ENCODE peak calls at places on chromosomes 5 and 9, in four cellular contexts. One of them, this sample, is unnamed.

GRCh38 chr5:131530706-131531331 is 104.2 kb downstream of the RAPGEF6 start:
- DNase-seq in activated effector memory CD4-positive, alpha-beta T cell treated with anti-CD3 and anti-CD28 coated beads, Interleukin-2, amount 50 U/mL, for 16 hours: no peak
- DNase-seq in CD8-positive, alpha-beta T cell: no peak
- DNase-seq in SK-MEL-5: peak
- DNase-seq in this sample: no peak

GRCh38 chr9:86093788-86094555 is 5.4 kb downstream of the GOLM1 start:
- DNase-seq in CD8-positive, alpha-beta T cell: no peak
- DNase-seq in activated effector memory CD4-positive, alpha-beta T cell treated with anti-CD3 and anti-CD28 coated beads, Interleukin-2, amount 50 U/mL, for 16 hours: no peak
- DNase-seq in SK-MEL-5: no peak
- DNase-seq in this sample: peak

GRCh38 chr9:37732952-37733351 is 20.7 kb upstream of the TRMT10B start:
- DNase-seq in CD8-positive, alpha-beta T cell: no peak
- DNase-seq in SK-MEL-5: no peak
- DNase-seq in activated effector memory CD4-positive, alpha-beta T cell treated with anti-CD3 and anti-CD28 coated beads, Interleukin-2, amount 50 U/mL, for 16 hours: no peak
- DNase-seq in this sample: no peak

GRCh38 chr5:149170292-149170691 is 29.0 kb downstream of the ABLIM3 start:
- DNase-seq in CD8-positive, alpha-beta T cell: no peak
- DNase-seq in activated effector memory CD4-positive, alpha-beta T cell treated with anti-CD3 and anti-CD28 coated beads, Interleukin-2, amount 50 U/mL, for 16 hours: no peak
- DNase-seq in SK-MEL-5: no peak
- DNase-seq in this sample: no peak

GRCh38 chr9:976258-976804 is at the start of gene DMRT3:
- DNase-seq in SK-MEL-5: no peak
- DNase-seq in activated effector memory CD4-positive, alpha-beta T cell treated with anti-CD3 and anti-CD28 coated beads, Interleukin-2, amount 50 U/mL, for 16 hours: no peak
- DNase-seq in CD8-positive, alpha-beta T cell: no peak
- DNase-seq in this sample: peak

GRCh38 chr5:111853748-111854147 is 96.8 kb upstream of the NREP start:
- DNase-seq in CD8-positive, alpha-beta T cell: no peak
- DNase-seq in SK-MEL-5: peak
- DNase-seq in activated effector memory CD4-positive, alpha-beta T cell treated with anti-CD3 and anti-CD28 coated beads, Interleukin-2, amount 50 U/mL, for 16 hours: no peak
- DNase-seq in this sample: no peak

GRCh38 chr5:61450170-61450815 is 118.2 kb downstream of the ZSWIM6 start:
- DNase-seq in activated effector memory CD4-positive, alpha-beta T cell treated with anti-CD3 and anti-CD28 coated beads, Interleukin-2, amount 50 U/mL, for 16 hours: no peak
- DNase-seq in SK-MEL-5: peak
- DNase-seq in CD8-positive, alpha-beta T cell: no peak
- DNase-seq in this sample: peak

GRCh38 chr9:20898885-20899554 is 132.4 kb downstream of the HACD4 start:
- DNase-seq in CD8-positive, alpha-beta T cell: no peak
- DNase-seq in activated effector memory CD4-positive, alpha-beta T cell treated with anti-CD3 and anti-CD28 coated beads, Interleukin-2, amount 50 U/mL, for 16 hours: no peak
- DNase-seq in SK-MEL-5: no peak
- DNase-seq in this sample: peak

GRCh38 chr9:94864183-94864582 is 137.7 kb downstream of the AOPEP start:
- DNase-seq in CD8-positive, alpha-beta T cell: no peak
- DNase-seq in activated effector memory CD4-positive, alpha-beta T cell treated with anti-CD3 and anti-CD28 coated beads, Interleukin-2, amount 50 U/mL, for 16 hours: no peak
- DNase-seq in SK-MEL-5: no peak
- DNase-seq in this sample: no peak

GRCh38 chr9:106859957-106860715 is 2.8 kb upstream of the ZNF462 start:
- DNase-seq in SK-MEL-5: no peak
- DNase-seq in CD8-positive, alpha-beta T cell: no peak
- DNase-seq in activated effector memory CD4-positive, alpha-beta T cell treated with anti-CD3 and anti-CD28 coated beads, Interleukin-2, amount 50 U/mL, for 16 hours: no peak
- DNase-seq in this sample: peak

GRCh38 chr5:174159327-174160247 is 114.1 kb downstream of the NSG2 start:
- DNase-seq in SK-MEL-5: no peak
- DNase-seq in activated effector memory CD4-positive, alpha-beta T cell treated with anti-CD3 and anti-CD28 coated beads, Interleukin-2, amount 50 U/mL, for 16 hours: no peak
- DNase-seq in CD8-positive, alpha-beta T cell: no peak
- DNase-seq in this sample: peak

GRCh38 chr9:76716270-76716669 is 48.0 kb upstream of the PCA3 start:
- DNase-seq in SK-MEL-5: peak
- DNase-seq in activated effector memory CD4-positive, alpha-beta T cell treated with anti-CD3 and anti-CD28 coated beads, Interleukin-2, amount 50 U/mL, for 16 hours: no peak
- DNase-seq in CD8-positive, alpha-beta T cell: no peak
- DNase-seq in this sample: no peak

GRCh38 chr9:87662808-87663528 is 63.0 kb upstream of the CTSL start:
- DNase-seq in SK-MEL-5: peak
- DNase-seq in CD8-positive, alpha-beta T cell: no peak
- DNase-seq in activated effector memory CD4-positive, alpha-beta T cell treated with anti-CD3 and anti-CD28 coated beads, Interleukin-2, amount 50 U/mL, for 16 hours: peak
- DNase-seq in this sample: peak

GRCh38 chr9:73715591-73715990 is 563.9 kb downstream of the ANXA1 start:
- DNase-seq in CD8-positive, alpha-beta T cell: no peak
- DNase-seq in activated effector memory CD4-positive, alpha-beta T cell treated with anti-CD3 and anti-CD28 coated beads, Interleukin-2, amount 50 U/mL, for 16 hours: no peak
- DNase-seq in SK-MEL-5: no peak
- DNase-seq in this sample: no peak

GRCh38 chr5:154273028-154273617 is 82.6 kb downstream of the GALNT10 start:
- DNase-seq in CD8-positive, alpha-beta T cell: no peak
- DNase-seq in SK-MEL-5: peak
- DNase-seq in activated effector memory CD4-positive, alpha-beta T cell treated with anti-CD3 and anti-CD28 coated beads, Interleukin-2, amount 50 U/mL, for 16 hours: no peak
- DNase-seq in this sample: peak

This sample was measured in islet precursor cell.